ENCODE peak calls at places on chromosomes 16 and 17, in ten cellular contexts. X is lower leg skin, V is heart left ventricle, M is AG04450, L is dorsolateral prefrontal cortex, I is fibroblast of mammary gland, E is cardiac fibroblast, A is endodermal cell, Z is left lung, Q is colonic mucosa. N is an unnamed sample.

GRCh38 chr17:57294075-57294474 is 37.8 kb downstream of the MSI2 start:
- DNase-seq in L (no peak), A (peak), I (no peak), Z (no peak), M (no peak), Q (no peak), X (no peak), E (no peak), V (no peak), N (no peak)

GRCh38 chr16:51556694-51557327 is 405.7 kb upstream of the SALL1 start:
- DNase-seq in A (no peak), M (peak), L (no peak), I (peak), X (peak), V (no peak), E (peak), Z (no peak), Q (no peak), N (peak)

GRCh38 chr17:3910420-3911270 is 5.6 kb downstream of the P2RX1 start:
- DNase-seq in E (no peak), Z (no peak), Q (no peak), M (no peak), V (no peak), A (no peak), X (no peak), L (no peak), I (no peak), N (no peak)

GRCh38 chr17:57946798-57947358 is 8.3 kb downstream of the CUEDC1 start:
- DNase-seq in Q (peak), X (no peak), E (peak), L (no peak), V (peak), A (no peak), M (peak), Z (no peak), I (peak), N (peak)

GRCh38 chr16:55703003-55704001 is 47.5 kb downstream of the SLC6A2 start:
- DNase-seq in Z (no peak), M (peak), I (peak), A (peak), V (no peak), Q (peak), X (peak), E (peak), L (peak), N (peak)

GRCh38 chr17:79693419-79693818 is 37.3 kb upstream of the ENPP7 start:
- DNase-seq in L (no peak), V (no peak), E (no peak), M (no peak), Z (no peak), X (no peak), Q (no peak), I (no peak), A (no peak), N (no peak)

GRCh38 chr17:44004761-44005526 is 522 bp downstream of the NAGS start:
- DNase-seq in Q (peak), Z (peak), V (no peak), E (no peak), X (no peak), A (peak), L (no peak), M (no peak), I (no peak), N (no peak)

GRCh38 chr17:7479389-7480192 is at the start of gene ZBTB4:
- DNase-seq in A (peak), I (peak), Q (peak), Z (peak), E (peak), M (no peak), V (peak), L (peak), X (no peak), N (peak)

GRCh38 chr17:43976956-43977837 is 23.5 kb upstream of the PYY start:
- DNase-seq in A (no peak), X (no peak), I (no peak), E (no peak), Z (no peak), M (no peak), Q (no peak), L (no peak), V (no peak), N (no peak)

GRCh38 chr17:7579839-7580630 is 597 bp downstream of the CD68 start:
- DNase-seq in I (no peak), A (no peak), E (no peak), Z (no peak), L (no peak), Q (no peak), X (no peak), V (no peak), M (no peak), N (no peak)

GRCh38 chr17:34556384-34556783 is 23.0 kb upstream of the TMEM132E start:
- DNase-seq in I (peak), A (peak), L (no peak), Z (no peak), Q (no peak), E (peak), V (no peak), M (no peak), X (no peak), N (peak)

GRCh38 chr17:7042507-7043194 is 1.2 kb downstream of the SLC16A11 start:
- DNase-seq in L (no peak), V (no peak), Q (no peak), A (peak), M (no peak), I (no peak), X (peak), Z (peak), E (no peak), N (no peak)

GRCh38 chr17:78182504-78182903 is 4.3 kb downstream of the TK1 start:
- DNase-seq in L (no peak), X (no peak), M (no peak), A (peak), V (no peak), Q (no peak), E (no peak), I (no peak), Z (no peak), N (no peak)

GRCh38 chr16:30902070-30902972 is 5.9 kb downstream of the CTF1 start:
- DNase-seq in Z (peak), E (peak), I (peak), V (peak), L (no peak), M (no peak), X (no peak), Q (peak), A (peak), N (peak)

GRCh38 chr17:77770331-77771105 is 188.0 kb upstream of the TNRC6C start:
- DNase-seq in Z (no peak), L (no peak), E (peak), I (peak), V (peak), A (peak), Q (no peak), M (peak), X (no peak), N (peak)

GRCh38 chr17:79080761-79081290 is 6.2 kb downstream of the ENGASE start:
- DNase-seq in L (no peak), X (no peak), I (no peak), M (no peak), A (no peak), Z (no peak), V (no peak), Q (no peak), E (no peak), N (no peak)

GRCh38 chr17:66306413-66306812 is 4.0 kb downstream of the PRKCA start:
- DNase-seq in V (no peak), L (no peak), Q (no peak), M (no peak), E (peak), I (peak), A (no peak), Z (no peak), X (no peak), N (no peak)

GRCh38 chr17:37137906-37138413 is 189.2 kb downstream of the AATF start:
- DNase-seq in Z (no peak), V (no peak), Q (no peak), E (no peak), X (no peak), L (no peak), I (no peak), M (no peak), A (no peak), N (no peak)

GRCh38 chr17:32943206-32943605 is 15.3 kb downstream of the TMEM98 start:
- DNase-seq in M (no peak), X (no peak), I (no peak), L (no peak), E (peak), A (peak), Q (no peak), V (no peak), Z (no peak), N (peak)

GRCh38 chr17:44826123-44826790 is 3.8 kb downstream of the GJC1 start:
- DNase-seq in Q (no peak), A (no peak), M (no peak), Z (no peak), E (no peak), L (no peak), I (no peak), X (no peak), V (no peak), N (no peak)

GRCh38 chr17:32927201-32927723 is 691 bp upstream of the TMEM98 start:
- DNase-seq in X (no peak), I (no peak), V (no peak), Z (no peak), Q (peak), L (no peak), A (no peak), M (no peak), E (no peak), N (no peak)

GRCh38 chr16:48126801-48127644 is 28.8 kb downstream of the ABCC12 start:
- DNase-seq in V (no peak), X (no peak), E (peak), Q (no peak), A (peak), M (peak), I (peak), Z (peak), L (no peak), N (peak)

GRCh38 chr17:1055751-1056645 is 59.1 kb downstream of the TIMM22 start:
- DNase-seq in X (peak), V (peak), L (peak), A (peak), I (peak), Z (peak), Q (peak), E (peak), M (peak), N (peak)

GRCh38 chr17:80976718-80977117 is 14.9 kb upstream of the CHMP6 start:
- DNase-seq in Z (no peak), V (no peak), M (no peak), E (no peak), Q (no peak), I (no peak), A (no peak), X (no peak), L (no peak), N (no peak)

GRCh38 chr17:78151514-78152008 is 5.4 kb downstream of the C17orf99 start:
- DNase-seq in E (no peak), M (no peak), Z (no peak), A (peak), L (no peak), X (no peak), Q (peak), V (no peak), I (no peak), N (no peak)

DNA sequence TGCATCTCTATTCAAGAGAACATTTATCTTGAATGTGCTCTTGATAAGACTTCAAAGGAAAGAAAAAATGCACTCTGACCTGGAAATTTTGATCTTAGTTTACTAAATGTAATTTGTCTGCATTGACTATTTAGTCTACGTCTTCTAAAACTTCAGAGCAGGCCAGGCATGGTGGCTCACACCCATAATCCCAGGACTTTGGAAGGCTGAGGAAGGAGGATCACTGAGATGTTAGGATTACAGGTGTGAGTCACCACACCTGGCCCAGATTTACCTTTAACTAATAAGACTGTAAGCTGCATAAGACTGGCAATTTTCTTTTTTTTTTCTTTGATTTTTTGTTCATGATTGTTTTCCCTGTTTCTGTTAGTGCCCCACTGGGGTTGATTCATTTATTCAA is 18.8 kb upstream of the CIITA start:
- DNase-seq in E (no peak), V (no peak), X (no peak), I (no peak), M (no peak), Z (no peak), Q (no peak), L (no peak), A (no peak), N (no peak)
- H3K4me3 ChIP-seq in E (no peak), V (no peak), X (no peak), I (no peak), M (no peak), Z (no peak), Q (no peak), L (no peak), A (no peak), N (no peak)

GRCh38 chr17:39672522-39673334 is 4.5 kb downstream of the PNMT start:
- DNase-seq in L (no peak), V (no peak), Q (no peak), A (no peak), E (no peak), X (no peak), M (no peak), Z (peak), I (no peak), N (no peak)
- TF ChIP-seq CTCF in L (no peak), V (no peak), Q (peak), A (peak), E (no peak), X (no peak), M (no peak), Z (no peak), I (no peak), N (no peak)

DNA sequence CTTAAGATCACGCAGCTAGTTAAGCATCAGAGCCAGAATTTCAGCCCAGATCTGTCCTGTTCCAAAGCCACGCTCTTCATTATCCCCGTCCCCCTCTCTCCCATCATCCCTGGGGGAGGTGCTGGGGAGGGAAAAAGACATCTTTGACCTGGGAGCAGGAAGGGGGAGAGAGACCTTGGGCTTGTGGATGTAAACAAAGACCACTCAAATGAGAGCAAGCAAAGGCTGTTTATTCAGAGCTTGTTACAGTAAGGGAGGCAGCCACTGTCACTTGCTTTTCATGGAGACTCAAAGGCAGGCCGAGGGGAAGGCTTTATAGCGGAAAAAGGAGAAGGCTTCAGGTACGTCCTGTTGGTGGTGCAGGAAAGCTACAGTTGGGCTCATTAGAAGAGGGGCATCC is 3.5 kb upstream of the RPRML start:
- DNase-seq in X (no peak), V (no peak), Q (no peak), Z (no peak), A (no peak), M (no peak), L (no peak), E (no peak), I (no peak), N (no peak)
- H3K4me3 ChIP-seq in X (no peak), V (no peak), Q (no peak), Z (no peak), A (no peak), M (no peak), L (no peak), E (no peak), I (no peak), N (no peak)

DNA sequence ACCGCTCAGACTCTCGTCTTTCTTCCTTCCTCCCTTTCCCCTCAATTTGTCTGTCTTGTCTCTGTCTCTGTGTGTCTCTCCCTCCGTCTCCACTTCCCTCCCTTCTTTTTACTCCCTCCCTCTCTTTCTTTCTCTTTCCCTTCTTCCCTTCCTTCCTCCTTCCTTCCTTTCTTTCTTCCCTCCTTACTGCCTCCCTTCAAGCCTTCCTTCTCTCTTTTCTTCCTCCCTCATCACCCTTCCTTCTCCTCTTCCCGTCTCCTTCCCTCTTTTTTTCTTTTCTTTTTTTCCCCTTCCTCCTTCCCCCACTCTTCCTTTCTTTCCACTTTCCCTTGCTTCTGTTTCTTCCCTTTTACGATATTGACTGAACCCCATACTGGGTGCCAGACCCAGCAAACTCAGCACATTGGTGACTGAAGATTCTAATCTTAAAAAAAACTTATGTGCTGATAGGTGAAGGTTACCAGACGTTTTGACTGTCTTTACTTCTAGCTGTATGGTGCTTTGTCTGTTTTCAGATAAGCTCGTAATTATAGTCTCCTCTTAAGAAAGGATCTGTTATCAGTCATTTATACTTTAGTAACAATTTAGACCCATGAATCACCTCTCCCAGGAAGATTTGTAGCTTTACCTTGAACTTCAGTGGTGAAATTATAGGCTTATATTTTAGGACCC is 481 bp upstream of the BRD7 start:
- DNase-seq in I (no peak), Z (no peak), A (no peak), E (no peak), L (no peak), V (no peak), M (no peak), X (no peak), Q (no peak), N (no peak)
- TF ChIP-seq CTCF in I (no peak), Z (no peak), A (no peak), E (no peak), L (peak), V (no peak), M (no peak), X (peak), Q (no peak), N (no peak)

GRCh38 chr17:73415782-73416181 is 104.0 kb upstream of the CDC42EP4 start:
- DNase-seq in X (no peak), Q (no peak), Z (peak), A (no peak), M (no peak), E (no peak), L (no peak), V (no peak), I (no peak), N (no peak)

GRCh38 chr17:73410586-73411329 is 99.0 kb upstream of the CDC42EP4 start:
- DNase-seq in I (no peak), L (no peak), X (no peak), M (no peak), Z (peak), V (no peak), Q (no peak), A (no peak), E (no peak), N (no peak)

GRCh38 chr17:73414171-73414955 is 102.6 kb upstream of the CDC42EP4 start:
- DNase-seq in Z (peak), X (no peak), I (no peak), M (no peak), A (no peak), V (no peak), L (no peak), E (no peak), Q (no peak), N (no peak)

GRCh38 chr17:73412914-73413313 is 101.1 kb upstream of the CDC42EP4 start:
- DNase-seq in Z (no peak), I (no peak), V (no peak), M (no peak), L (no peak), X (no peak), E (no peak), A (no peak), Q (no peak), N (no peak)

GRCh38 chr17:73411330-73411747 is 99.5 kb upstream of the CDC42EP4 start:
- DNase-seq in E (no peak), V (no peak), Z (peak), Q (no peak), X (no peak), A (no peak), M (no peak), L (no peak), I (no peak), N (no peak)
- H3K4me3 ChIP-seq in E (no peak), V (no peak), Z (no peak), Q (no peak), X (no peak), A (no peak), M (no peak), L (no peak), I (no peak), N (no peak)

DNA sequence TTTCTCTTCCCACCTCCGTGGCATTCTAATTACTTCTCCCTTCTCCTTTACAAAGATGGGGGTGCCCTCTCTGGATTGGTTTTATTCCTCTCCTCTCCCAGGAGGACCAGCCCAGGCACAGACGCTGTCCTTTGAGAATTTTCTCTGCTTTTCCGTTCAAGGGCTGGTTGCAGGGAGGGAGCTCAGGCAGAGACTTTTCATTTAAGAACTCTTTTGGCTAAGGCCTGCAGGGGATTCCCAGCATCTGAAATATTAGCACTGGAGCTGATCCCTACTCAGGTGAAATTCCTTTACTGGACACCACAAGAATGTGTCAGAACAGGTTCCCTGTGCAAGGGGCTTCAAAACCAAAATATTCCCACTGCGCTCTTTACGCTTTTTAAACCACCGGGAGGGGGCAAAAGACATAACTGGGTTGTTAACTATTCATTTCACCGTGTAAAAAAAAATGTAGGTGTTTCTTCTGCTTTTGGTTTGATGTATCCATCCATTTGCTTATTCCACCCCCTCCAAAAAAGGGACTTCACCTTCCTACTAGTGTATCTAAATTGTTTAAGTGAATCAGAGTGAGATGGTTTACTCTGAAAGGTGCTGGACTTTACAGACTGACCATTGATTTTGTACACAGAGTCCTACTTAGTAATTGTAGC is 1.4 kb downstream of the NFAT5 start:
- DNase-seq in E (no peak), V (no peak), X (no peak), L (no peak), M (no peak), Z (no peak), Q (no peak), I (no peak), A (peak), N (peak)
- TF ChIP-seq CTCF in E (peak), V (no peak), X (no peak), L (no peak), M (peak), Z (no peak), Q (no peak), I (peak), A (peak), N (peak)

GRCh38 chr17:28227278-28228108 is 91.5 kb upstream of the TMEM97 start:
- DNase-seq in M (no peak), V (no peak), Z (peak), L (peak), Q (peak), X (no peak), E (peak), I (peak), A (peak), N (no peak)

GRCh38 chr17:28228986-28229729 is 89.8 kb upstream of the TMEM97 start:
- DNase-seq in V (no peak), E (no peak), M (no peak), I (no peak), A (no peak), L (no peak), Z (no peak), Q (no peak), X (no peak), N (no peak)

GRCh38 chr17:28230011-28230410 is 89.0 kb upstream of the TMEM97 start:
- DNase-seq in A (peak), I (no peak), V (no peak), Q (no peak), Z (no peak), X (no peak), M (no peak), E (no peak), L (no peak), N (no peak)

GRCh38 chr17:28226563-28226962 is 92.4 kb upstream of the TMEM97 start:
- DNase-seq in V (no peak), L (no peak), E (no peak), X (no peak), A (peak), Q (no peak), M (no peak), I (no peak), Z (no peak), N (no peak)

GRCh38 chr17:28228109-28228840 is 90.7 kb upstream of the TMEM97 start:
- DNase-seq in I (no peak), M (no peak), X (no peak), L (no peak), E (no peak), A (peak), Z (no peak), Q (no peak), V (no peak), N (no peak)
- H3K4me3 ChIP-seq in I (peak), M (peak), X (no peak), L (peak), E (peak), A (peak), Z (peak), Q (peak), V (peak), N (peak)

N was measured in fibroblast of the aortic adventitia.